ENCODE peak calls at places on chromosomes 6 and 20, in five cellular contexts. D is activated CD4-positive, CD25-positive, alpha-beta regulatory T cell treated with anti-CD3 and anti-CD28 coated beads, Interleukin-2, amount 50 U/mL, for 72 hours; H is stimulated activated CD4-positive, alpha-beta T cell treated with anti-CD3 and anti-CD28 coated beads, Interleukin-1b, Interleukin-23, amount 100 ng/mL, for 48 hours; A is NCI-H1048; O is heart left ventricle. G is an unnamed sample.

GRCh38 chr6:30935018-30935417 is 3.0 kb upstream of the SFTA2 start:
- DNase-seq in H (no peak), O (no peak), D (no peak), A (no peak), G (no peak)

GRCh38 chr6:51292659-51293058 is 474.0 kb downstream of the TFAP2B start:
- DNase-seq in H (no peak), O (no peak), A (no peak), D (no peak), G (no peak)

GRCh38 chr6:169070506-169071176 is 183.0 kb downstream of the THBS2 start:
- DNase-seq in D (no peak), H (no peak), A (no peak), O (peak; percentile 84), G (no peak)

GRCh38 chr20:53024121-53024520 is 52.0 kb downstream of the TSHZ2 start:
- DNase-seq in O (no peak), A (no peak), H (no peak), D (no peak), G (no peak)

GRCh38 chr20:48025661-48026060 is 240.4 kb upstream of the SULF2 start:
- DNase-seq in D (no peak), A (no peak), O (no peak), H (no peak), G (no peak)

GRCh38 chr6:91482498-91482897 is 895.6 kb upstream of the MAP3K7 start:
- DNase-seq in H (no peak), A (no peak), O (no peak), D (no peak), G (no peak)

GRCh38 chr6:85008311-85009015 is 244.1 kb upstream of the TBX18 start:
- DNase-seq in O (no peak), H (no peak), A (no peak), D (no peak), G (peak; percentile 24)

GRCh38 chr6:91185072-91185471 is 598.2 kb upstream of the MAP3K7 start:
- DNase-seq in O (no peak), H (no peak), D (no peak), A (no peak), G (no peak)

GRCh38 chr6:92723390-92723931 is 695.9 kb downstream of the EPHA7 start:
- DNase-seq in A (no peak), D (no peak), O (no peak), H (no peak), G (no peak)

GRCh38 chr6:64238071-64238470 is 602.5 kb downstream of the PHF3 start:
- DNase-seq in H (no peak), D (no peak), O (no peak), A (no peak), G (no peak)

GRCh38 chr20:44621939-44622338 is 29.6 kb downstream of the ADA start:
- DNase-seq in O (no peak), H (no peak), D (no peak), A (no peak), G (no peak)

GRCh38 chr6:37365791-37366190 is 12.0 kb downstream of the RNF8 start:
- DNase-seq in H (no peak), D (no peak), A (no peak), O (no peak), G (no peak)

GRCh38 chr6:40916816-40917215 is 122.2 kb downstream of the UNC5CL start:
- DNase-seq in H (no peak), A (no peak), D (no peak), O (no peak), G (no peak)

GRCh38 chr20:24746351-24746685 is 202.8 kb upstream of the CST7 start:
- DNase-seq in D (no peak), O (no peak), H (no peak), A (no peak), G (no peak)

GRCh38 chr6:157527471-157527907 is 146.5 kb downstream of the ZDHHC14 start:
- DNase-seq in O (no peak), A (no peak), D (no peak), H (no peak), G (peak; percentile 57)

GRCh38 chr6:33628401-33628964 is 7.4 kb downstream of the ITPR3 start:
- DNase-seq in O (no peak), D (no peak), A (no peak), H (no peak), G (no peak)

GRCh38 chr6:140879861-140880260 is 1252.9 kb upstream of the GJE1 start:
- DNase-seq in D (no peak), H (no peak), O (no peak), A (no peak), G (no peak)

GRCh38 chr20:38073307-38074010 is 39.9 kb downstream of the RPRD1B start:
- DNase-seq in H (peak; percentile 8), O (peak; percentile 72), D (no peak), A (peak; percentile 10), G (peak; percentile 25)

GRCh38 chr6:167470836-167471547 is 146.1 kb downstream of the TTLL2 start:
- DNase-seq in O (no peak), H (no peak), A (no peak), D (no peak), G (no peak)

GRCh38 chr6:165159459-165159858 is 149.9 kb downstream of the C6orf118 start:
- DNase-seq in A (no peak), H (no peak), D (no peak), O (no peak), G (no peak)

GRCh38 chr20:44356353-44356723 is 839 bp downstream of the HNF4A start:
- DNase-seq in H (no peak), D (no peak), A (no peak), O (no peak), G (no peak)

GRCh38 chr6:169845426-169846285 is 94.2 kb downstream of the ERMARD start:
- DNase-seq in O (no peak), A (no peak), D (no peak), H (no peak), G (no peak)

GRCh38 chr6:145087034-145087433 is 648.3 kb downstream of the EPM2A start:
- DNase-seq in D (no peak), O (no peak), H (no peak), A (no peak), G (no peak)

GRCh38 chr6:10719386-10720228 is 3.3 kb upstream of the TMEM14C start:
- DNase-seq in D (peak; percentile 44), H (peak; percentile 63), O (peak; percentile 63), A (no peak), G (peak; percentile 75)

GRCh38 chr6:165655191-165655590 is 7.8 kb downstream of the PDE10A start:
- DNase-seq in O (no peak), A (no peak), D (no peak), H (no peak), G (no peak)

GRCh38 chr6:117487831-117488230 is 5.4 kb downstream of the DCBLD1 start:
- DNase-seq in A (no peak), O (no peak), H (no peak), D (no peak), G (no peak)

GRCh38 chr20:43583982-43584432 is 6.7 kb upstream of the IFT52 start:
- DNase-seq in O (peak; percentile 54), D (no peak), H (no peak), A (no peak), G (no peak)